ENCODE peak calls at places on chromosomes 4 and X, in seven cellular contexts. One of them, this sample, is unnamed.

GRCh38 chr4:4462970-4463369 is 76.1 kb downstream of the NSG1 start:
- DNase-seq in testis: no peak
- DNase-seq in SK-N-SH: no peak
- DNase-seq in left lung: no peak
- DNase-seq in uterus: no peak
- DNase-seq in right atrium auricular region: no peak
- DNase-seq in GM12864: no peak
- DNase-seq in this sample: no peak

GRCh38 chrX:102985182-102985581 is 48.1 kb downstream of the RAB40AL start:
- DNase-seq in right atrium auricular region: no peak
- DNase-seq in GM12864: no peak
- DNase-seq in SK-N-SH: no peak
- DNase-seq in left lung: no peak
- DNase-seq in uterus: no peak
- DNase-seq in testis: no peak
- DNase-seq in this sample: no peak

GRCh38 chrX:77298296-77298695 is 148.9 kb upstream of the FGF16 start:
- DNase-seq in SK-N-SH: no peak
- DNase-seq in right atrium auricular region: no peak
- DNase-seq in uterus: no peak
- DNase-seq in GM12864: no peak
- DNase-seq in testis: no peak
- DNase-seq in left lung: no peak
- DNase-seq in this sample: no peak

GRCh38 chr4:47705326-47705981 is 132.4 kb downstream of the CORIN start:
- DNase-seq in SK-N-SH: peak
- DNase-seq in GM12864: no peak
- DNase-seq in right atrium auricular region: no peak
- DNase-seq in left lung: no peak
- DNase-seq in testis: no peak
- DNase-seq in uterus: no peak
- DNase-seq in this sample: no peak

GRCh38 chr4:94551616-94552564 is 100.1 kb downstream of the PDLIM5 start:
- DNase-seq in left lung: no peak
- DNase-seq in SK-N-SH: no peak
- DNase-seq in right atrium auricular region: no peak
- DNase-seq in GM12864: no peak
- DNase-seq in uterus: no peak
- DNase-seq in testis: no peak
- DNase-seq in this sample: no peak

GRCh38 chr4:83708500-83709175 is 172.7 kb downstream of the GPAT3 start:
- DNase-seq in testis: no peak
- DNase-seq in uterus: no peak
- DNase-seq in SK-N-SH: no peak
- DNase-seq in GM12864: no peak
- DNase-seq in right atrium auricular region: no peak
- DNase-seq in left lung: no peak
- DNase-seq in this sample: no peak

GRCh38 chr4:162201673-162202072 is 37.9 kb upstream of the FSTL5 start:
- DNase-seq in right atrium auricular region: no peak
- DNase-seq in SK-N-SH: no peak
- DNase-seq in testis: no peak
- DNase-seq in GM12864: no peak
- DNase-seq in uterus: no peak
- DNase-seq in left lung: no peak
- DNase-seq in this sample: no peak

GRCh38 chr4:67750691-67751090 is 3.5 kb downstream of the GNRHR start:
- DNase-seq in uterus: no peak
- DNase-seq in GM12864: no peak
- DNase-seq in testis: no peak
- DNase-seq in SK-N-SH: no peak
- DNase-seq in right atrium auricular region: no peak
- DNase-seq in left lung: no peak
- DNase-seq in this sample: no peak

GRCh38 chr4:41435509-41435908 is 102.4 kb upstream of the LIMCH1 start:
- DNase-seq in SK-N-SH: no peak
- DNase-seq in testis: no peak
- DNase-seq in left lung: no peak
- DNase-seq in uterus: no peak
- DNase-seq in GM12864: no peak
- DNase-seq in right atrium auricular region: no peak
- DNase-seq in this sample: no peak

GRCh38 chrX:15500497-15500966 is at the start of gene BMX:
- DNase-seq in uterus: peak
- DNase-seq in GM12864: no peak
- DNase-seq in testis: peak
- DNase-seq in right atrium auricular region: peak
- DNase-seq in SK-N-SH: no peak
- DNase-seq in left lung: peak
- DNase-seq in this sample: no peak

GRCh38 chr4:158669310-158669709 is 2.4 kb downstream of the C4orf46 start:
- DNase-seq in uterus: no peak
- DNase-seq in SK-N-SH: no peak
- DNase-seq in left lung: no peak
- DNase-seq in GM12864: no peak
- DNase-seq in right atrium auricular region: no peak
- DNase-seq in testis: no peak
- DNase-seq in this sample: no peak

GRCh38 chr4:179664628-179665027 is 2222.4 kb upstream of the AGA start:
- DNase-seq in uterus: no peak
- DNase-seq in right atrium auricular region: no peak
- DNase-seq in left lung: peak
- DNase-seq in testis: no peak
- DNase-seq in GM12864: no peak
- DNase-seq in SK-N-SH: no peak
- DNase-seq in this sample: no peak

GRCh38 chr4:158914178-158914577 is 145.4 kb downstream of the FNIP2 start:
- DNase-seq in uterus: no peak
- DNase-seq in left lung: no peak
- DNase-seq in right atrium auricular region: no peak
- DNase-seq in SK-N-SH: no peak
- DNase-seq in testis: no peak
- DNase-seq in GM12864: no peak
- DNase-seq in this sample: no peak

GRCh38 chrX:131985526-131986049 is 37.5 kb upstream of the STK26 start:
- DNase-seq in left lung: no peak
- DNase-seq in SK-N-SH: no peak
- DNase-seq in testis: no peak
- DNase-seq in GM12864: no peak
- DNase-seq in right atrium auricular region: no peak
- DNase-seq in uterus: no peak
- DNase-seq in this sample: peak
- TF ChIP-seq CTCF in left lung: no peak
- TF ChIP-seq CTCF in SK-N-SH: no peak
- TF ChIP-seq CTCF in testis: no peak
- TF ChIP-seq CTCF in GM12864: no peak
- TF ChIP-seq CTCF in right atrium auricular region: no peak
- TF ChIP-seq CTCF in uterus: no peak
- TF ChIP-seq CTCF in this sample: peak

GRCh38 chr4:23368081-23368697 is 521.7 kb downstream of the PPARGC1A start:
- DNase-seq in GM12864: no peak
- DNase-seq in testis: peak
- DNase-seq in right atrium auricular region: no peak
- DNase-seq in SK-N-SH: peak
- DNase-seq in left lung: no peak
- DNase-seq in uterus: no peak
- DNase-seq in this sample: peak
- TF ChIP-seq CTCF in GM12864: no peak
- TF ChIP-seq CTCF in testis: peak
- TF ChIP-seq CTCF in right atrium auricular region: peak
- TF ChIP-seq CTCF in SK-N-SH: peak
- TF ChIP-seq CTCF in left lung: no peak
- TF ChIP-seq CTCF in uterus: no peak
- TF ChIP-seq CTCF in this sample: peak

GRCh38 chrX:10634681-10635161 is 14.3 kb upstream of the MID1 start:
- DNase-seq in right atrium auricular region: no peak
- DNase-seq in GM12864: no peak
- DNase-seq in SK-N-SH: no peak
- DNase-seq in testis: no peak
- DNase-seq in uterus: peak
- DNase-seq in left lung: no peak
- DNase-seq in this sample: no peak

GRCh38 chrX:10633722-10634121 is 13.3 kb upstream of the MID1 start:
- DNase-seq in testis: no peak
- DNase-seq in right atrium auricular region: no peak
- DNase-seq in SK-N-SH: no peak
- DNase-seq in left lung: no peak
- DNase-seq in GM12864: no peak
- DNase-seq in uterus: peak
- DNase-seq in this sample: no peak

GRCh38 chrX:10631416-10632145 is 11.2 kb upstream of the MID1 start:
- DNase-seq in uterus: no peak
- DNase-seq in left lung: no peak
- DNase-seq in testis: no peak
- DNase-seq in GM12864: no peak
- DNase-seq in SK-N-SH: no peak
- DNase-seq in right atrium auricular region: no peak
- DNase-seq in this sample: no peak

GRCh38 chrX:10636851-10637250 is 16.5 kb upstream of the MID1 start:
- DNase-seq in SK-N-SH: no peak
- DNase-seq in right atrium auricular region: no peak
- DNase-seq in GM12864: no peak
- DNase-seq in left lung: no peak
- DNase-seq in uterus: no peak
- DNase-seq in testis: no peak
- DNase-seq in this sample: no peak

GRCh38 chrX:10636337-10636736 is 16.0 kb upstream of the MID1 start:
- DNase-seq in GM12864: no peak
- DNase-seq in uterus: peak
- DNase-seq in testis: peak
- DNase-seq in right atrium auricular region: no peak
- DNase-seq in SK-N-SH: peak
- DNase-seq in left lung: no peak
- DNase-seq in this sample: peak
- TF ChIP-seq CTCF in GM12864: peak
- TF ChIP-seq CTCF in uterus: peak
- TF ChIP-seq CTCF in testis: peak
- TF ChIP-seq CTCF in right atrium auricular region: peak
- TF ChIP-seq CTCF in SK-N-SH: peak
- TF ChIP-seq CTCF in left lung: peak
- TF ChIP-seq CTCF in this sample: peak

DNA sequence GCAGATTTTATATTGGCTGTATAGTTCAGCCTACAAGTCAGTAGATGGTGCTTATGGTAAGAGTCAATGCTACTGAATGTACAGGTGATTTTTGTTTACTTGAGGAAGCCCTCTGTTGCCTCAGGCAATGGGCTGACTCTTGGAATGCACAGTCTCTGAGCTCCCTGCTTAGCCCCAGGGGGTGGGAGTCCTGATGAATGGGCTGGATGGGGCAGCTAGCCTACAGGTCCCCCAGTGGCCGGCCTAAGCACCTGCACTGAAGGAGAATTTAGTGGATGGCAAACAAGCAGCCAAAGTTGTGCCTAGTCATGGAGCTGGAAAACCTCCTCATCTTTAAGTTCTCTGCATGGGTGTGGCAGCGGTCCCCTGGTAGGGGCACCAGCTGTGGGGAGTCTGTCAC is 101.8 kb upstream of the CXorf51B start:
- DNase-seq in uterus: no peak
- DNase-seq in testis: no peak
- DNase-seq in left lung: no peak
- DNase-seq in right atrium auricular region: no peak
- DNase-seq in GM12864: no peak
- DNase-seq in SK-N-SH: no peak
- DNase-seq in this sample: peak
- TF ChIP-seq CTCF in uterus: no peak
- TF ChIP-seq CTCF in testis: no peak
- TF ChIP-seq CTCF in left lung: no peak
- TF ChIP-seq CTCF in right atrium auricular region: no peak
- TF ChIP-seq CTCF in GM12864: no peak
- TF ChIP-seq CTCF in SK-N-SH: no peak
- TF ChIP-seq CTCF in this sample: peak

GRCh38 chr4:17597517-17597916 is 16.9 kb upstream of the MED28 start:
- DNase-seq in right atrium auricular region: no peak
- DNase-seq in GM12864: no peak
- DNase-seq in left lung: no peak
- DNase-seq in uterus: no peak
- DNase-seq in testis: no peak
- DNase-seq in SK-N-SH: peak
- DNase-seq in this sample: peak
- TF ChIP-seq CTCF in right atrium auricular region: no peak
- TF ChIP-seq CTCF in GM12864: peak
- TF ChIP-seq CTCF in left lung: no peak
- TF ChIP-seq CTCF in uterus: no peak
- TF ChIP-seq CTCF in testis: no peak
- TF ChIP-seq CTCF in SK-N-SH: peak
- TF ChIP-seq CTCF in this sample: peak

GRCh38 chrX:39704590-39704989 is 393.2 kb downstream of the BCOR start:
- DNase-seq in right atrium auricular region: no peak
- DNase-seq in GM12864: no peak
- DNase-seq in testis: no peak
- DNase-seq in left lung: no peak
- DNase-seq in uterus: no peak
- DNase-seq in SK-N-SH: no peak
- DNase-seq in this sample: no peak

GRCh38 chrX:39709364-39709763 is 388.4 kb downstream of the BCOR start:
- DNase-seq in testis: no peak
- DNase-seq in left lung: no peak
- DNase-seq in GM12864: no peak
- DNase-seq in SK-N-SH: no peak
- DNase-seq in uterus: no peak
- DNase-seq in right atrium auricular region: no peak
- DNase-seq in this sample: no peak

GRCh38 chrX:39703307-39703706 is 394.5 kb downstream of the BCOR start:
- DNase-seq in GM12864: no peak
- DNase-seq in right atrium auricular region: no peak
- DNase-seq in left lung: no peak
- DNase-seq in SK-N-SH: no peak
- DNase-seq in uterus: no peak
- DNase-seq in testis: no peak
- DNase-seq in this sample: no peak

DNA sequence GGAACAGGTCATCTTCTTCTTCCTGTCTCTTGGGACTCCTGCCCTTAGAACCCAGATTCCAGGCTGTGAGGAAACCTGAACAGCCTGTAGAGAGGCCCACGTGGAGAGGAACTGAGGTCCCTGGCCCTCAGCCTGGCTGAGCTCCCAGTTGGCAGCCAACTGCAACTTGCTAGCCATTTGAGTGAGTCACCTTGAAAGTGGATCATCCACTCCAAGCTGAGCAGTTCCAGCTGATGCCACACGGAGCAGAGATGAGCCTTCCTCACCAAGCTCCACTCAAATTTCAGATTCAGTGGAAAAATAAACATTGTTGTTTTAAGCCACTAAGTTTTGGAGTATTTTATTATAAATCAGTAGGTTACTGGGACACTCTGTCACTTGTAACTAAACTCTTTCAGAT is 392.5 kb downstream of the BCOR start:
- DNase-seq in SK-N-SH: no peak
- DNase-seq in left lung: peak
- DNase-seq in right atrium auricular region: peak
- DNase-seq in testis: peak
- DNase-seq in uterus: peak
- DNase-seq in GM12864: no peak
- DNase-seq in this sample: peak
- TF ChIP-seq CTCF in SK-N-SH: peak
- TF ChIP-seq CTCF in left lung: peak
- TF ChIP-seq CTCF in right atrium auricular region: peak
- TF ChIP-seq CTCF in testis: peak
- TF ChIP-seq CTCF in uterus: no peak
- TF ChIP-seq CTCF in GM12864: no peak
- TF ChIP-seq CTCF in this sample: peak

GRCh38 chr4:137531121-137531520 is 1.2 kb downstream of the PCDH18 start:
- DNase-seq in right atrium auricular region: no peak
- DNase-seq in uterus: peak
- DNase-seq in left lung: no peak
- DNase-seq in testis: peak
- DNase-seq in SK-N-SH: peak
- DNase-seq in GM12864: no peak
- DNase-seq in this sample: peak
- TF ChIP-seq CTCF in right atrium auricular region: peak
- TF ChIP-seq CTCF in uterus: peak
- TF ChIP-seq CTCF in left lung: no peak
- TF ChIP-seq CTCF in testis: peak
- TF ChIP-seq CTCF in SK-N-SH: peak
- TF ChIP-seq CTCF in GM12864: no peak
- TF ChIP-seq CTCF in this sample: peak